ENCODE peak calls at places on chromosome 3, in six cellular contexts. One of them, this sample, is unnamed.

GRCh38 chr3:65158023-65158422 is 470.2 kb upstream of the ADAMTS9 start:
- DNase-seq in thoracic aorta: no peak
- DNase-seq in CD8-positive, alpha-beta memory T cell: no peak
- DNase-seq in pancreas: no peak
- DNase-seq in H7: no peak
- DNase-seq in RWPE2: no peak
- DNase-seq in this sample: no peak

GRCh38 chr3:53675942-53676341 is 170.3 kb downstream of the CHDH start:
- DNase-seq in RWPE2: no peak
- DNase-seq in pancreas: no peak
- DNase-seq in H7: peak; percentile 31
- DNase-seq in thoracic aorta: no peak
- DNase-seq in CD8-positive, alpha-beta memory T cell: no peak
- DNase-seq in this sample: no peak

GRCh38 chr3:146504546-146505197 is 35.3 kb upstream of the PLSCR2 start:
- DNase-seq in CD8-positive, alpha-beta memory T cell: no peak
- DNase-seq in RWPE2: no peak
- DNase-seq in H7: peak; percentile 13
- DNase-seq in pancreas: no peak
- DNase-seq in thoracic aorta: no peak
- DNase-seq in this sample: no peak

GRCh38 chr3:56930706-56931105 is 129.0 kb upstream of the ARHGEF3 start:
- DNase-seq in CD8-positive, alpha-beta memory T cell: no peak
- DNase-seq in pancreas: no peak
- DNase-seq in H7: no peak
- DNase-seq in thoracic aorta: no peak
- DNase-seq in RWPE2: no peak
- DNase-seq in this sample: no peak

GRCh38 chr3:182252802-182253201 is 540.5 kb upstream of the ATP11B start:
- DNase-seq in RWPE2: no peak
- DNase-seq in pancreas: no peak
- DNase-seq in thoracic aorta: no peak
- DNase-seq in CD8-positive, alpha-beta memory T cell: no peak
- DNase-seq in H7: no peak
- DNase-seq in this sample: no peak

GRCh38 chr3:141431411-141432378 is 55.1 kb upstream of the RASA2 start:
- DNase-seq in RWPE2: no peak
- DNase-seq in H7: no peak
- DNase-seq in pancreas: no peak
- DNase-seq in CD8-positive, alpha-beta memory T cell: no peak
- DNase-seq in thoracic aorta: no peak
- DNase-seq in this sample: peak; percentile 69

GRCh38 chr3:20503394-20504082 is 317.5 kb upstream of the SGO1 start:
- DNase-seq in CD8-positive, alpha-beta memory T cell: no peak
- DNase-seq in thoracic aorta: no peak
- DNase-seq in H7: no peak
- DNase-seq in RWPE2: no peak
- DNase-seq in pancreas: no peak
- DNase-seq in this sample: no peak

GRCh38 chr3:124396397-124396796 is 333.9 kb upstream of the UMPS start:
- DNase-seq in CD8-positive, alpha-beta memory T cell: no peak
- DNase-seq in pancreas: no peak
- DNase-seq in RWPE2: no peak
- DNase-seq in thoracic aorta: no peak
- DNase-seq in H7: no peak
- DNase-seq in this sample: no peak

GRCh38 chr3:59064276-59064675 is 14.5 kb upstream of the CFAP20DC start:
- DNase-seq in thoracic aorta: no peak
- DNase-seq in H7: peak; percentile 22
- DNase-seq in CD8-positive, alpha-beta memory T cell: no peak
- DNase-seq in RWPE2: no peak
- DNase-seq in pancreas: no peak
- DNase-seq in this sample: no peak

GRCh38 chr3:195746751-195747150 is 26.0 kb downstream of the MUC20 start:
- DNase-seq in pancreas: no peak
- DNase-seq in H7: no peak
- DNase-seq in RWPE2: no peak
- DNase-seq in thoracic aorta: no peak
- DNase-seq in CD8-positive, alpha-beta memory T cell: no peak
- DNase-seq in this sample: no peak

GRCh38 chr3:113744941-113745272 is 1.1 kb downstream of the NAA50 start:
- DNase-seq in pancreas: no peak
- DNase-seq in H7: no peak
- DNase-seq in RWPE2: no peak
- DNase-seq in thoracic aorta: no peak
- DNase-seq in CD8-positive, alpha-beta memory T cell: no peak
- DNase-seq in this sample: no peak

GRCh38 chr3:136802481-136802996 is 16.4 kb upstream of the SLC35G2 start:
- DNase-seq in H7: no peak
- DNase-seq in thoracic aorta: no peak
- DNase-seq in pancreas: no peak
- DNase-seq in RWPE2: no peak
- DNase-seq in CD8-positive, alpha-beta memory T cell: no peak
- DNase-seq in this sample: no peak

GRCh38 chr3:64741344-64741743 is 53.5 kb upstream of the ADAMTS9 start:
- DNase-seq in pancreas: no peak
- DNase-seq in H7: no peak
- DNase-seq in CD8-positive, alpha-beta memory T cell: no peak
- DNase-seq in thoracic aorta: no peak
- DNase-seq in RWPE2: no peak
- DNase-seq in this sample: no peak

GRCh38 chr3:196186661-196187573 is 24.3 kb downstream of the ZDHHC19 start:
- DNase-seq in CD8-positive, alpha-beta memory T cell: no peak
- DNase-seq in pancreas: peak; percentile 42
- DNase-seq in H7: peak; percentile 89
- DNase-seq in thoracic aorta: no peak
- DNase-seq in RWPE2: no peak
- DNase-seq in this sample: no peak

GRCh38 chr3:126121074-126121473 is 37.1 kb upstream of the SLC41A3 start:
- DNase-seq in thoracic aorta: no peak
- DNase-seq in H7: no peak
- DNase-seq in RWPE2: no peak
- DNase-seq in CD8-positive, alpha-beta memory T cell: no peak
- DNase-seq in pancreas: no peak
- DNase-seq in this sample: no peak

GRCh38 chr3:127484601-127485388 is 105.7 kb downstream of the TPRA1 start:
- DNase-seq in CD8-positive, alpha-beta memory T cell: no peak
- DNase-seq in thoracic aorta: no peak
- DNase-seq in H7: peak; percentile 13
- DNase-seq in RWPE2: peak; percentile 20
- DNase-seq in pancreas: no peak
- DNase-seq in this sample: no peak

GRCh38 chr3:130601662-130602061 is 84.7 kb downstream of the COL6A6 start:
- DNase-seq in CD8-positive, alpha-beta memory T cell: no peak
- DNase-seq in RWPE2: no peak
- DNase-seq in thoracic aorta: no peak
- DNase-seq in H7: no peak
- DNase-seq in pancreas: no peak
- DNase-seq in this sample: no peak

GRCh38 chr3:42056840-42057239 is 34.3 kb upstream of the TRAK1 start:
- DNase-seq in thoracic aorta: no peak
- DNase-seq in pancreas: no peak
- DNase-seq in H7: peak; percentile 16
- DNase-seq in RWPE2: no peak
- DNase-seq in CD8-positive, alpha-beta memory T cell: no peak
- DNase-seq in this sample: no peak

GRCh38 chr3:112293368-112294321 is at the start of gene SLC9C1:
- DNase-seq in pancreas: no peak
- DNase-seq in RWPE2: no peak
- DNase-seq in H7: peak; percentile 36
- DNase-seq in thoracic aorta: no peak
- DNase-seq in CD8-positive, alpha-beta memory T cell: peak; percentile 17
- DNase-seq in this sample: peak; percentile 66

DNA sequence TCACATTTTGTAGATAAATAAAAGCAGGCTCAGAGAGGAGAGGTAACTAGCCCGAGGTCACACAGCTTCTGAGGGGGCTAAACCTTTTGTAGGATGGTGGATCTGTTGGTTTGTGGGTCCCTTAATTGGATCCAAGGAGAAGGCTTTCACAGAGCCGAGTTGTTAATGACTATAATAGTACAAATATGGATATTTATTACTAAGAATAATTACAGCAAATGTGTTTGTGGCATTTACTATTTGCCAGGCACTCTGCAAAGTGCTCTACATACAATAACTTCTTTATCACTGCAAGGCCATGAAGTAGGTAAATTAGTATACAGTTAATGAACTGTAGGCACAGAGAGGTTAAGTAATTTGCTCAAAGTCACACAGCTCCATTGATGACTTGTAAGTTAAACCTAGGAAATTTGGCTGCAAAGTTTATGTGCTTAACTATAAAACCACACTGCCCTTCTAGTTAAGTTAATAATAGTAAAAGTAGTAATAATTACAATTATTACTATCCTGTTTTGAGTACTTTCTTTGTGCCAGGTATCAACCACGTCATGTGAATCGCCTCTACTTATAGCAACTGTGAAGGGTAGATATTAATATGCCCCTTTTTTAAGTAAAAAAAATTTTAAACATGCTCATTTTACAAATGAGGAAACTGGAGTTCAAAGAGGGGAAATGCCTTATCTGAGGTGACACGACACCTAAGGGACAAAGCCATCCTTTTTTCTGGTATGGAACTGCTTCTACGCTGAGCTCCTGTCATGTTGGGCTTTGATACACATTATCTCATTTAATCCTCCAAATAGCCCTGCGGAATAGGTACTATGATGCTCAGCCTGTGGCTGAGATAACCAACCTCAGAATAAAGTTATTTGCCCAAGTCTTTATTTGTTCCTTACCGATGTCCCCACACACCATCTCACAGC is 8.4 kb downstream of the BHLHE40 start:
- DNase-seq in H7: peak; percentile 3
- DNase-seq in CD8-positive, alpha-beta memory T cell: no peak
- DNase-seq in RWPE2: no peak
- DNase-seq in thoracic aorta: no peak
- DNase-seq in pancreas: no peak
- DNase-seq in this sample: no peak
- H3K27me3 ChIP-seq in H7: no peaks in the 10 kb centered on the region
- H3K27me3 ChIP-seq in CD8-positive, alpha-beta memory T cell: no peaks in the 10 kb centered on the region
- H3K27me3 ChIP-seq in RWPE2: no peaks in the 10 kb centered on the region
- H3K27me3 ChIP-seq in thoracic aorta: no peaks in the 10 kb centered on the region
- H3K27me3 ChIP-seq in pancreas: no peaks in the 10 kb centered on the region
- H3K27me3 ChIP-seq in this sample: no peaks in the 10 kb centered on the region

GRCh38 chr3:185688808-185689207 is 102.7 kb downstream of the SENP2 start:
- DNase-seq in pancreas: no peak
- DNase-seq in thoracic aorta: no peak
- DNase-seq in H7: no peak
- DNase-seq in CD8-positive, alpha-beta memory T cell: no peak
- DNase-seq in RWPE2: peak; percentile 98
- DNase-seq in this sample: no peak

GRCh38 chr3:185687479-185687878 is 101.4 kb downstream of the SENP2 start:
- DNase-seq in H7: no peak
- DNase-seq in RWPE2: no peak
- DNase-seq in thoracic aorta: no peak
- DNase-seq in CD8-positive, alpha-beta memory T cell: no peak
- DNase-seq in pancreas: no peak
- DNase-seq in this sample: no peak

GRCh38 chr3:185680216-185680615 is 94.1 kb downstream of the SENP2 start:
- DNase-seq in H7: no peak
- DNase-seq in pancreas: no peak
- DNase-seq in thoracic aorta: no peak
- DNase-seq in CD8-positive, alpha-beta memory T cell: no peak
- DNase-seq in RWPE2: no peak
- DNase-seq in this sample: no peak

GRCh38 chr3:185685231-185686035 is 99.3 kb downstream of the SENP2 start:
- DNase-seq in RWPE2: no peak
- DNase-seq in CD8-positive, alpha-beta memory T cell: no peak
- DNase-seq in thoracic aorta: no peak
- DNase-seq in pancreas: no peak
- DNase-seq in H7: no peak
- DNase-seq in this sample: no peak
- H3K36me3 ChIP-seq in RWPE2: peaks cover 94% of the 10 kb centered on the region
- H3K36me3 ChIP-seq in CD8-positive, alpha-beta memory T cell: no peaks in the 10 kb centered on the region
- H3K36me3 ChIP-seq in thoracic aorta: no peaks in the 10 kb centered on the region
- H3K36me3 ChIP-seq in pancreas: no peaks in the 10 kb centered on the region
- H3K36me3 ChIP-seq in H7: peaks cover 14% of the 10 kb centered on the region
- H3K36me3 ChIP-seq in this sample: peaks cover 6% of the 10 kb centered on the region

GRCh38 chr3:69368129-69368741 is 17.7 kb downstream of the FRMD4B start:
- DNase-seq in RWPE2: no peak
- DNase-seq in H7: no peak
- DNase-seq in pancreas: no peak
- DNase-seq in thoracic aorta: no peak
- DNase-seq in CD8-positive, alpha-beta memory T cell: peak; percentile 40
- DNase-seq in this sample: no peak
- H3K4me3 ChIP-seq in RWPE2: no peak overlapping the region
- H3K4me3 ChIP-seq in H7: no peak overlapping the region
- H3K4me3 ChIP-seq in pancreas: no peak overlapping the region
- H3K4me3 ChIP-seq in thoracic aorta: no peak overlapping the region
- H3K4me3 ChIP-seq in CD8-positive, alpha-beta memory T cell: no peak overlapping the region
- H3K4me3 ChIP-seq in this sample: no peak overlapping the region

DNA sequence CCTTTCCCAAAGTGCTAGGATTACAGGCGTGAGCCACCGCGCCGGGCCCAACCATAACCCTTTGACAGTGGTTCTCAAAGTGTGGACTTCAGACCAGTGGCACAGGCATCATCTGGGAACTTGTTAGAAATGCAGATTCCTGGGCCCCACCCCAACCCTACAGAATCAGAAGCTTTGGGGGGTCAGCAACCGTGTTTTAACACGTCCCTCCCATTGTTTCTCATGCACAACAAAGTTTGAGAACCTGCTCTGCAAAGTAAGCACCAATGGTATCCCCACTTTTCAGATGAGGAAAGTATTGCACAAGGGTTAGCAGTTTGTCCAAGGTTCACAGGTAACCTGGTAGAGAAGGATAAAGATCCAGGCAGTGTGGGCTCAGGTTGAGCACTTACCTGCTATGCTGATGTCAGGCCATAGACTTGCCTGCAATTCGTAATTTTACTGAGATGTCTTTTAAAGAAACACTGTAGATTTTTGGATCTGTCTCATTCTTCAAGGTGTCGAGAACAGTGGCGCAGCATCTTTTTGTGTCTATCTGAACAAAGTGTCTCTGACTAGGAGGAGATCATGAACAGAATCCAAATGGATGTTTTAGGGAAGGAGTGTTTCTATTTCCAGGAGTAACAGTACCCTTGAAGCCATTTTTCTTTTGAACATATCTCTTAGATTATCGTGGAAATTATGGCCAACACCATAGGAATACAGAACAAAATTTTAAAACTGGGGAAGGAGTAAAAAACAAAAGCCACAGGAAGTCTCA is 2.5 kb downstream of the GXYLT2 start:
- DNase-seq in H7: no peak
- DNase-seq in RWPE2: no peak
- DNase-seq in pancreas: no peak
- DNase-seq in thoracic aorta: no peak
- DNase-seq in CD8-positive, alpha-beta memory T cell: no peak
- DNase-seq in this sample: no peak
- H3K27me3 ChIP-seq in H7: peaks cover 8% of the 10 kb centered on the region
- H3K27me3 ChIP-seq in RWPE2: no peaks in the 10 kb centered on the region
- H3K27me3 ChIP-seq in pancreas: no peaks in the 10 kb centered on the region
- H3K27me3 ChIP-seq in thoracic aorta: no peaks in the 10 kb centered on the region
- H3K27me3 ChIP-seq in CD8-positive, alpha-beta memory T cell: peaks cover 32% of the 10 kb centered on the region
- H3K27me3 ChIP-seq in this sample: no peaks in the 10 kb centered on the region

DNA sequence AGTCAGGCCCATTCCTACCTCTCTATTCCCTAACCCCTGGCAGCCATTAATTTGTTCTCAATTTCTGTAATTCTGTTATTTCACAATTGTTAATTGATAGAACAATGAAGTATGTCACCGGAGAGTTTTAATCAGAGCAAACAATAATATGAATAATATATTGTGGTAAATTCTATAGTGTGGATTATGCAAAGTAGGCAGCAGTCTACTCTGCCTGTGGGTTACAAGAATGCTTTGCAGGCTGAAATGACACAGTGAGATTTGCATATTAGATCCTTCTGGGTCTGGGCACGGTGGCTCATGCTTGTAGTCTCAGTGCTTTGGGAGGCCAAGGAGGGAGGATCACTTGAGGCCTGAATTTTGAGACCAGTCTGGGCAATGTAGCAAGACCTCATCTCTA is 12.4 kb downstream of the COPG1 start:
- DNase-seq in RWPE2: peak; percentile 10
- DNase-seq in CD8-positive, alpha-beta memory T cell: no peak
- DNase-seq in thoracic aorta: no peak
- DNase-seq in pancreas: no peak
- DNase-seq in H7: no peak
- DNase-seq in this sample: no peak
- H3K36me3 ChIP-seq in RWPE2: peaks cover 97% of the 10 kb centered on the region
- H3K36me3 ChIP-seq in CD8-positive, alpha-beta memory T cell: peaks cover 76% of the 10 kb centered on the region
- H3K36me3 ChIP-seq in thoracic aorta: peaks cover 85% of the 10 kb centered on the region
- H3K36me3 ChIP-seq in pancreas: peaks cover 71% of the 10 kb centered on the region
- H3K36me3 ChIP-seq in H7: peaks cover 69% of the 10 kb centered on the region
- H3K36me3 ChIP-seq in this sample: peaks cover 15% of the 10 kb centered on the region